ENCODE peak calls at places on chromosome 6, in six cellular contexts. W is ascending aorta; B is activated CD8-positive, alpha-beta memory T cell treated with anti-CD3 and anti-CD28 coated beads, Interleukin-2, amount 50 U/mL, for 4 hours; E is activated T-cell treated with anti-CD3 and anti-CD28 coated beads for 1 hour; Y is activated CD4-positive, CD25-positive, alpha-beta regulatory T cell treated with anti-CD3 and anti-CD28 coated beads, Interleukin-2, amount 50 U/mL, for 16 hours; V is stimulated activated CD4-positive, alpha-beta T cell treated with anti-CD3 and anti-CD28 coated beads, Interleukin-15, amount 100 ng/mL, for 1 hour. I is an unnamed sample.

GRCh38 chr6:100435299-100435698 is 29.4 kb downstream of the SIM1 start:
- DNase-seq in E (no peak), Y (no peak), V (no peak), W (no peak), B (no peak), I (no peak)

GRCh38 chr6:111788779-111789276 is 84.4 kb downstream of the FYN start:
- DNase-seq in B (no peak), E (no peak), V (no peak), Y (no peak), W (no peak), I (no peak)

GRCh38 chr6:101114703-101115102 is 233.6 kb upstream of the ASCC3 start:
- DNase-seq in E (no peak), B (no peak), Y (no peak), V (no peak), W (no peak), I (no peak)

GRCh38 chr6:121143476-121143875 is 190.8 kb downstream of the TBC1D32 start:
- DNase-seq in W (no peak), V (no peak), Y (no peak), B (no peak), E (no peak), I (no peak)

GRCh38 chr6:111050265-111051023 is 36.9 kb upstream of the SLC16A10 start:
- DNase-seq in B (no peak), W (no peak), V (no peak), Y (no peak), E (no peak), I (no peak)

GRCh38 chr6:133746417-133746770 is 142.5 kb upstream of the TCF21 start:
- DNase-seq in E (no peak), Y (no peak), V (no peak), W (no peak), B (no peak), I (no peak)

GRCh38 chr6:66421570-66421969 is 714.5 kb upstream of the EYS start:
- DNase-seq in V (no peak), E (no peak), B (no peak), W (no peak), Y (no peak), I (no peak)

GRCh38 chr6:71496018-71496800 is 207.6 kb downstream of the OGFRL1 start:
- DNase-seq in V (no peak), B (no peak), E (no peak), Y (no peak), W (no peak), I (no peak)

GRCh38 chr6:14206351-14206750 is 88.8 kb downstream of the CD83 start:
- DNase-seq in Y (no peak), B (no peak), E (no peak), V (no peak), W (no peak), I (no peak)

I was measured in T follicular helper cell.